ENCODE peak calls at places on chromosomes 7 and 10, in four cellular contexts. L is H1, F is H9, W is neuronal stem cell. U is an unnamed sample.

GRCh38 chr10:3077940-3078630 is 10.7 kb downstream of the PFKP start:
- DNase-seq in L (no peak), F (no peak), W (no peak), U (no peak)

GRCh38 chr10:15427836-15428414 is 56.8 kb upstream of the FAM171A1 start:
- DNase-seq in L (no peak), F (no peak), W (peak; percentile 53), U (peak; percentile 78)

GRCh38 chr10:23370106-23370505 is 25.5 kb upstream of the C10orf67 start:
- DNase-seq in L (no peak), F (no peak), W (no peak), U (peak; percentile 81)

GRCh38 chr7:106345421-106346166 is 60.8 kb upstream of the NAMPT start:
- DNase-seq in L (no peak), F (no peak), W (no peak), U (peak; percentile 91)

GRCh38 chr7:73715648-73716317 is 3.7 kb downstream of the STX1A start:
- DNase-seq in L (no peak), F (no peak), W (no peak), U (peak; percentile 97)

GRCh38 chr7:72805526-72806494 is 22.2 kb downstream of the TYW1B start:
- DNase-seq in L (no peak), F (no peak), W (no peak), U (peak; percentile 60)

GRCh38 chr7:101688995-101689907 is 60.2 kb upstream of the MYL10 start:
- DNase-seq in L (no peak), F (no peak), W (no peak), U (no peak)

GRCh38 chr7:101608772-101609713 is 20.1 kb downstream of the MYL10 start:
- DNase-seq in L (no peak), F (peak; percentile 71), W (no peak), U (no peak)

GRCh38 chr7:92797284-92797683 is 39.1 kb downstream of the CDK6 start:
- DNase-seq in L (no peak), F (no peak), W (no peak), U (no peak)

GRCh38 chr7:20651960-20652544 is 36.6 kb downstream of the ABCB5 start:
- DNase-seq in L (no peak), F (no peak), W (no peak), U (peak; percentile 12)

GRCh38 chr7:71615017-71615416 is 483.1 kb downstream of the GALNT17 start:
- DNase-seq in L (no peak), F (no peak), W (no peak), U (no peak)

GRCh38 chr7:96589038-96589437 is 120.6 kb downstream of the SEM1 start:
- DNase-seq in L (no peak), F (peak; percentile 39), W (no peak), U (no peak)

GRCh38 chr10:17910144-17910789 is 41.5 kb upstream of the SLC39A12 start:
- DNase-seq in L (peak; percentile 49), F (peak; percentile 37), W (peak; percentile 6), U (peak; percentile 55)

GRCh38 chr10:85100495-85100894 is 772.1 kb downstream of the CCSER2 start:
- DNase-seq in L (no peak), F (no peak), W (no peak), U (no peak)

GRCh38 chr10:103888113-103888841 is 29.7 kb downstream of the STN1 start:
- DNase-seq in L (no peak), F (no peak), W (peak; percentile 24), U (peak; percentile 90)

GRCh38 chr7:73351447-73352167 is 23.6 kb downstream of the FKBP6 start:
- DNase-seq in L (no peak), F (no peak), W (no peak), U (no peak)

GRCh38 chr7:55307123-55307916 is 57.8 kb upstream of the LANCL2 start:
- DNase-seq in L (no peak), F (peak; percentile 68), W (no peak), U (no peak)

GRCh38 chr7:99842926-99843325 is 15.1 kb downstream of the CYP3A43 start:
- DNase-seq in L (no peak), F (no peak), W (no peak), U (no peak)

GRCh38 chr7:117020605-117021002 is 67.3 kb downstream of the ST7 start:
- DNase-seq in L (no peak), F (no peak), W (peak; percentile 43), U (no peak)

GRCh38 chr10:19663344-19663743 is 152.9 kb upstream of the PLXDC2 start:
- DNase-seq in L (no peak), F (no peak), W (no peak), U (no peak)

GRCh38 chr10:71326464-71326881 is 7.4 kb downstream of the SLC29A3 start:
- DNase-seq in L (no peak), F (no peak), W (no peak), U (no peak)

GRCh38 chr7:111633878-111634277 is 71.6 kb upstream of the IMMP2L start:
- DNase-seq in L (no peak), F (no peak), W (no peak), U (no peak)

GRCh38 chr7:130429019-130429418 is 11.8 kb downstream of the CEP41 start:
- DNase-seq in L (no peak), F (no peak), W (no peak), U (no peak)

GRCh38 chr10:70479626-70480253 is 1.2 kb downstream of the PALD1 start:
- DNase-seq in L (peak; percentile 49), F (no peak), W (no peak), U (no peak)

GRCh38 chr10:88901610-88902327 is 21.7 kb downstream of the STAMBPL1 start:
- DNase-seq in L (no peak), F (no peak), W (no peak), U (peak; percentile 41)

GRCh38 chr7:148963583-148964509 is 64.5 kb downstream of the PDIA4 start:
- DNase-seq in L (no peak), F (no peak), W (no peak), U (no peak)

GRCh38 chr10:201328-201771 is 66.1 kb downstream of the ZMYND11 start:
- DNase-seq in L (no peak), F (no peak), W (no peak), U (peak; percentile 28)

GRCh38 chr10:110101464-110102144 is 93.8 kb downstream of the ADD3 start:
- DNase-seq in L (no peak), F (no peak), W (no peak), U (no peak)

GRCh38 chr10:64067009-64067606 is 545.9 kb downstream of the REEP3 start:
- DNase-seq in L (no peak), F (no peak), W (no peak), U (no peak)

GRCh38 chr7:66257481-66257880 is 52.3 kb downstream of the TPST1 start:
- DNase-seq in L (no peak), F (no peak), W (no peak), U (no peak)

GRCh38 chr7:144388950-144389349 is 14.5 kb downstream of the NOBOX start:
- DNase-seq in L (peak; percentile 38), F (peak; percentile 41), W (no peak), U (no peak)

GRCh38 chr7:131904750-131905327 is 348.4 kb upstream of the PODXL start:
- DNase-seq in L (no peak), F (no peak), W (no peak), U (no peak)

GRCh38 chr7:26390016-26390415 is 98.4 kb downstream of the SNX10 start:
- DNase-seq in L (no peak), F (no peak), W (no peak), U (no peak)

GRCh38 chr10:71213127-71213616 is 802 bp downstream of the UNC5B start:
- DNase-seq in L (peak; percentile 66), F (peak; percentile 65), W (peak; percentile 45), U (peak; percentile 82)

GRCh38 chr10:132808568-132809236 is 22.8 kb upstream of the NKX6-2 start:
- DNase-seq in L (no peak), F (no peak), W (no peak), U (no peak)

GRCh38 chr7:5210751-5211338 is 20.8 kb downstream of the WIPI2 start:
- DNase-seq in L (no peak), F (no peak), W (no peak), U (no peak)

DNA sequence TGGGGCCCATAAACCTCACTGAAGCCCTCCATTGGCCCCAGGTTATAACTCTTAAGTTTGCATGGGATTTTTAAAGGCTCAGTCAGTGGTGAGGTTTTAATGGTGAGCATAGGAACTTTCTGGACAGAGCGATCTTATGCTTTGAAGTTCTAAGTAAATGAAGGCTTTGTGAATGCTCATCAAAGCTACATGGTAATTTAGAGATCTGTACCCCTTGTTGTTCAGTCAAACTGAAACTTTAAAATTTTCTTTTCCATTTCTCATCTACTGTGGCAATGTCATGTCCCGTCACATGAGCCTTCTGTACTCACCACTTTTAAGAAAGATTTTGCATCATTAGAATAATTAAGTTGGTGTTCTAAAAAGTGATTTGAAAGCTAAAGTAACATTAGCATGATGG is 39.9 kb downstream of the CHN2 start:
- DNase-seq in L (no peak), F (no peak), W (no peak), U (no peak)
- H4K8ac ChIP-seq in L (no peak overlapping the region), F (no peak overlapping the region), W (no peak overlapping the region), U (no peak overlapping the region)

DNA sequence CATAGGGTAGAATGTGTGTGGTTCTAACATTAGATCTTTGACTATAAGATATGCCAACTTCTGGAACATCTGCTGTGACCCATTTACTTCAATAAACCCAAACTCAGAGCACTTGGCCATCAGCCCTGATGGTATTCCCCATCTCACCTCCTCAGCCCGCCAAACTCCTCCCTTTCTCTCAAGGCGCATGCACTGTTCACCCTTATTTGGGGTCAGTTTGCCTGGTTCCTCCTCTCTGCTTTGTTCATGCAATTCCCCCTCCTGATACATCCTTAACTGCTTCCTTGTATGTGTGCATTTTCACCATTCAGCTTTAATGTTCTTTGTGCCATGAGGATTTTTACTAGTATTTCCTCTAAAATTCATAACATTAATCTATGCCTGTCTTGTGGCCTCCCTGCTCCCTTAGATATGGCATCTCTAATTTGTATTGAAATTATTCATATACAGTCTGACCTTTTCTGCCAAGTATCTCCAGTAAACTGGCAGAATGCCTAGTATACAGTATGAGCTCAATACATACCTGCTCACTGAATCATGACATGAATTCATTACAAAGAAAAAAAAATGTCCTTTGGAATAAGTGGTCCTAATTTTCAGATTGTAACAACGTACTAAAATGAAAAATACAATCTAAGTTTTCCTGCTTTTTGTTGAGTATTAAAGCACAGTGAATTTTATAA is 336.8 kb upstream of the IGFBP3 start:
- DNase-seq in L (no peak), F (no peak), W (no peak), U (peak; percentile 65)
- H2BK12ac ChIP-seq in L (no peak overlapping the region), F (no peak overlapping the region), W (no peak overlapping the region), U (peak overlapping the region; percentile 17)

DNA sequence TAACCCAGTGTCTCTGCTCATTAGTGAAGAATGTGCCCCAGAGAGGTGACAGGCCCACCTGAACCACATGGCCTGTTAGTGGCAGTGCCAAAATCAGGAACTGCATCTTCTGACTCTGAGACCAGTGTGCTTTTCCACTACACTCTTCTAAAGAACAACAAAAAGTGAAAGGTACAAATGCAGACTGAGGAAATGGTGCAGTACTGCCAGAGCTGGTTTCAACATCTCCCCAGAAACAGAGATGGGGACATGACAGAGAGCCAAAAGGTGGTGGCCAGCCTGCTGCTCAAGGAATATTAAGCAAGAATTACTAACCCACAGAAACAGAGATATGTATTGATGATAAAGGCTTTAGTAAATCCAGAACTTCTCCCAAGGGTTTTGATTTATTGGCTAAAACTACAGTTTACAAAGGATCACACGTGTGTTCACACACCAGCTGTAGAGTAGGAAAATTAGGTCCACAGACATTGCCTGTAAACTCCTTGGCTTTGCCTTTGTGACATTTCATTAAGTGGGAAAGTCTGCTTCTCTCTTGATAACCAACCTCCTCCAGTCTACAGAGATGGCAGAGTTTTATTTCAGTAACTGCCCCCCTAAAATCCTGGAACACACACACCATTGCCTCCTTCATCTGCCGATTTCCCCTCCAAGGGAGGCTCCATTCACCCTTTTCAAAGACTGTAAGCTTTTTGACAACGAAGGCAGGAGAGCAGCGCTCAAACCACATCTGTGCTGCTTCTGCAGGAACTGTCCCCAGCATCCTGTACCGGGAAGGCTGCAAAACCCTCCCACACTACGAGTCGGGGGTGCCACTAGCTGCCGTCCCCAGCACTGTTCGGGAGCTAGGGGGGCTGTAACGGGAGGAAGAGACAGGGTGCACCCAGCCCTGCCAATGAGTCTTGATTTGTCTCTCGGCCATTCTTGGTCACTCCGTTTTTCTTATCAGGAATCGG is 29.8 kb downstream of the GSDME start:
- DNase-seq in L (no peak), F (no peak), W (no peak), U (no peak)
- H4K8ac ChIP-seq in L (no peak overlapping the region), F (no peak overlapping the region), W (no peak overlapping the region), U (peak overlapping the region; percentile 62)

GRCh38 chr10:77971804-77972144 is 45.2 kb upstream of the DLG5 start:
- DNase-seq in L (no peak), F (no peak), W (no peak), U (no peak)
- H2BK12ac ChIP-seq in L (peak overlapping the region; percentile 0), F (no peak overlapping the region), W (no peak overlapping the region), U (peak overlapping the region; percentile 80)